ENCODE peak calls at places on chromosome 12, in five cellular contexts. H is colonic mucosa, B is suprapubic skin, K is neural crest cell, S is mesothelial cell of epicardium. U is an unnamed sample.

GRCh38 chr12:58557646-58558045 is 362.7 kb downstream of the LRIG3 start:
- DNase-seq in K (no peak), B (no peak), S (no peak), H (no peak), U (no peak)

GRCh38 chr12:126369487-126370463 is 1304.5 kb downstream of the AACS start:
- DNase-seq in S (no peak), K (no peak), B (no peak), H (no peak), U (no peak)

GRCh38 chr12:1050059-1050707 is 59.2 kb downstream of the ERC1 start:
- DNase-seq in S (no peak), B (no peak), H (no peak), K (no peak), U (no peak)

GRCh38 chr12:116662612-116663144 is 75.2 kb downstream of the SPRING1 start:
- DNase-seq in B (no peak), H (peak), K (peak), S (no peak), U (no peak)

GRCh38 chr12:129959889-129960288 is 56.1 kb upstream of the TMEM132D start:
- DNase-seq in B (no peak), K (no peak), H (no peak), S (no peak), U (no peak)

GRCh38 chr12:89999699-90000505 is 291.3 kb upstream of the ATP2B1 start:
- DNase-seq in B (no peak), H (no peak), S (no peak), K (no peak), U (no peak)

GRCh38 chr12:123492290-123492689 is 34.4 kb downstream of the SNRNP35 start:
- DNase-seq in K (no peak), S (no peak), H (no peak), B (no peak), U (no peak)

GRCh38 chr12:52415870-52416750 is 10.0 kb upstream of the KRT82 start:
- DNase-seq in B (no peak), H (peak), S (no peak), K (no peak), U (no peak)

GRCh38 chr12:87995581-87996178 is 33.5 kb downstream of the C12orf50 start:
- DNase-seq in H (peak), K (peak), B (no peak), S (peak), U (no peak)

GRCh38 chr12:61810486-61810885 is 449.7 kb upstream of the USP15 start:
- DNase-seq in S (no peak), H (no peak), B (no peak), K (no peak), U (no peak)

GRCh38 chr12:12671850-12672660 is 23.9 kb downstream of the GPR19 start:
- DNase-seq in H (no peak), B (no peak), S (no peak), K (no peak), U (no peak)

GRCh38 chr12:69024413-69024812 is 91.4 kb upstream of the CPM start:
- DNase-seq in S (no peak), H (peak), K (no peak), B (peak), U (no peak)

GRCh38 chr12:103657331-103657730 is 70.3 kb downstream of the STAB2 start:
- DNase-seq in K (no peak), H (no peak), S (no peak), B (no peak), U (no peak)

GRCh38 chr12:53966070-53966384 is 6.9 kb upstream of the HOXC11 start:
- DNase-seq in K (no peak), H (no peak), S (no peak), B (no peak), U (no peak)

GRCh38 chr12:29073631-29074239 is 75.3 kb upstream of the FAR2 start:
- DNase-seq in H (peak), B (no peak), S (no peak), K (peak), U (no peak)

GRCh38 chr12:87274594-87275245 is 754.5 kb downstream of the C12orf50 start:
- DNase-seq in H (no peak), B (no peak), K (no peak), S (no peak), U (no peak)

GRCh38 chr12:100138048-100138907 is 4.4 kb downstream of the BLTP3B start:
- DNase-seq in S (no peak), H (no peak), B (no peak), K (no peak), U (no peak)

GRCh38 chr12:237026-237815 is 23.3 kb upstream of the SLC6A12 start:
- DNase-seq in H (peak), B (no peak), K (no peak), S (no peak), U (no peak)

GRCh38 chr12:75479963-75480461 is 543 bp upstream of the GLIPR1 start:
- DNase-seq in B (no peak), K (no peak), H (no peak), S (no peak), U (no peak)

GRCh38 chr12:110555509-110556406 is 27.4 kb downstream of the PPTC7 start:
- DNase-seq in H (no peak), K (no peak), S (no peak), B (no peak), U (no peak)

GRCh38 chr12:114913871-114914801 is 230.2 kb upstream of the TBX3 start:
- DNase-seq in K (no peak), H (no peak), S (no peak), B (no peak), U (no peak)

GRCh38 chr12:6199531-6200265 is 502 bp upstream of the CD9 start:
- DNase-seq in B (no peak), K (no peak), S (no peak), H (peak), U (no peak)

GRCh38 chr12:93766371-93766770 is 89.2 kb downstream of the CRADD start:
- DNase-seq in H (no peak), K (no peak), B (no peak), S (no peak), U (no peak)

GRCh38 chr12:93767524-93767863 is 90.3 kb downstream of the CRADD start:
- DNase-seq in S (no peak), H (no peak), K (no peak), B (no peak), U (no peak)

GRCh38 chr12:93763746-93764147 is 86.6 kb downstream of the CRADD start:
- DNase-seq in B (no peak), S (no peak), H (no peak), K (no peak), U (no peak)

GRCh38 chr12:93762912-93763311 is 85.7 kb downstream of the CRADD start:
- DNase-seq in B (no peak), H (no peak), K (no peak), S (no peak), U (no peak)

DNA sequence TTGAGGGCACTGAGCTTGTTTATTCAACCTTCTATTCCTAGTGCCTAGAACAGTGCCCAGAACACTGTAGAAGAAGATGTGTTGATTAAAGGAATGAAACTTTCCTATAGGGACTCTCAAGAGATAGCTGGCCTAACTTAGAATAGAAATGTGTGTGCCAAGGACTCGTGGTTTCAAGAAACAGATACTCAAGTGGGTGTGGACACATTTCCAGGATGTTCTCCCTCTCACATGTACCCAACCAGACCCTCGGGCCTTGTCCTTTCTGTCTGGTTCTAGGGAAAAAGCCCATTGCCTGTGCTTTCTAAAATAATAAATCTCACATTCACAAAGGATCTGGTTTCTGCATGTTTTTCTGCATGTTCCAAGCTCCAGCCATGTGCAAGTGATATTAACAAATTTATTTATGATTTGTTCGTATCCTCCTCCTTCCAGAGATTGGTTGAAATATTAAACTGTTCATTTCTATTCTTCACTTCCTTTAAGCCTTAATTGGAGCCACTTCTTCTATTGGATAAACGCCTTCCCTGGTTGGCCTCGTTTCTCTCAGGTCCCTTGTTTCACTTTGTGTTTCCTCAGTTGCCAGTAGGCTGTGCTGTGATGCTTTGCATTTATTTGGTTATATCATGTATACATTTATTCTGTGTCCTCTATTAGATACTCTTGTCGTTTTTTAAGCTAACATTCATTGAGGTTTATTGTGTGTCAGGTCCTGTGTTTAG is 89.8 kb downstream of the CRADD start:
- DNase-seq in H (peak), K (no peak), B (no peak), S (no peak), U (no peak)
- TF ChIP-seq CTCF in H (peak), K (peak), B (peak), S (no peak), U (peak)

DNA sequence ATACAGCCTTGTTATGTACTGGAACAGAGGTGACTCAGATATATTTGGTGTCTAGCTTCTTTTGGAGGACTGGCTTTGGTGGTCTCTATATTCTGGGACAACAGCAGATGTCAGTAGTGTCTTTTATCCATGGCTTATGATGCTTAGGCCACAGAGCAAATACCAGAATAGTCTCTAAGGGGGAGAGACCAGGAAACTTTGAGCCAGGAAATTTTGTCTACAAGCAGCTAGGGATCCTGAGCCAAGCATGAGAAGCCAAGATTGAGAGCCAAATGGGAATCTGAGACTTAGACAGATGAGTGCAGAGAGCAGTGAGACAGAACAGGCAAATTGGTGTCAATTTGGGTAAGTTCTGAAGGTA is 28.4 kb upstream of the PTPRR start:
- DNase-seq in B (no peak), H (no peak), K (no peak), S (no peak), U (no peak)
- TF ChIP-seq CTCF in B (no peak), H (no peak), K (no peak), S (no peak), U (no peak)

GRCh38 chr12:26187429-26187828 is 7.9 kb upstream of the SSPN start:
- DNase-seq in H (no peak), B (no peak), K (no peak), S (no peak), U (no peak)
- TF ChIP-seq CTCF in H (no peak), B (no peak), K (no peak), S (no peak), U (no peak)

GRCh38 chr12:96094201-96094600 is 58.8 kb upstream of the LTA4H start:
- DNase-seq in K (no peak), B (no peak), H (no peak), S (no peak), U (no peak)

GRCh38 chr12:96093543-96094196 is 58.3 kb upstream of the LTA4H start:
- DNase-seq in K (no peak), S (no peak), H (no peak), B (no peak), U (no peak)

GRCh38 chr12:96091833-96092232 is 56.4 kb upstream of the LTA4H start:
- DNase-seq in S (no peak), H (no peak), K (no peak), B (no peak), U (no peak)
- TF ChIP-seq CTCF in S (no peak), H (no peak), K (no peak), B (no peak), U (no peak)

GRCh38 chr12:50201987-50202521 is 34.9 kb upstream of the CERS5 start:
- DNase-seq in K (no peak), B (no peak), H (peak), S (no peak), U (no peak)

GRCh38 chr12:50200507-50201273 is 33.5 kb upstream of the CERS5 start:
- DNase-seq in H (no peak), K (no peak), B (no peak), S (no peak), U (no peak)

GRCh38 chr12:50203691-50204090 is 36.5 kb upstream of the CERS5 start:
- DNase-seq in S (no peak), H (no peak), B (no peak), K (no peak), U (no peak)

GRCh38 chr12:50207424-50207823 is 40.3 kb upstream of the CERS5 start:
- DNase-seq in B (no peak), H (no peak), K (no peak), S (no peak), U (no peak)

DNA sequence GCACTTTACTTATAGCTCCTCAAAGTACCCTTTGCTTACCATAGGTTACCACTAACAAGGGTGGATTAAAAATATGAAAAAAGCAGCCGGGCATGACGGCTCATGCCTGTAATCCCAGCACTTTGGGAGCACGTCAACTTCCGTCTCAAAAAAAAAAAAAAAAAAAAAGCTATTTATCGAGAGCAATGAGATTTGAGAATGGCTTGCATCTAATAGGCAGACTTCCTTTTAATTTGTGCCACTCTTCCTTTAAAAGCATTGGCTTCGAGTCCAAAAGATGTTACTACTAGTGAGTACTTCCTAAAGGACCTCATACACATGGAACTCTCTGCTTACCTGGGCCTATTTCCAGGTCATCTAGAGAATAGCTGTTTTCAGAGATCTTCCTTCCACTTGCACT is 38.5 kb upstream of the CERS5 start:
- DNase-seq in S (no peak), K (no peak), H (no peak), B (no peak), U (no peak)
- TF ChIP-seq CTCF in S (no peak), K (no peak), H (no peak), B (no peak), U (no peak)

DNA sequence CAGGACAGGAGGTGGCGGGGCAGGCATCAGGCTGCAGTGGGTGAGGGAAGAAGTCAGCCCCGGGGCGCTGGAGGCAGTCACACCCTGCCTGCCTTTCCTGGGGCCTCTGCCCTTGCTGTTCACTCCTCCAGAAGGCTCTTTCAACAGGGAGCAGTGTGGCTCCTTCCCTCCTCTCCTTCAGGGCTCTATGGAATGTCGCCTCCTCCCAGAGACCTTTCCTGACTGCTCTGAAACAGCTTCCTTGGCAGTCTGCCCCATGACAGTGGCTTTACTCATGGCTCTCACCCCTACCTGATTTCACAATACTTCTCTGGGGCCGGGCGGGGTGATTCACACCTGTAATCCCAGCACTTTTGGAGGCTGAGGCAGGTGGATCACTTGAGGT is 7.1 kb downstream of the RHOF start:
- DNase-seq in K (no peak), S (no peak), H (peak), B (peak), U (peak)
- TF ChIP-seq CTCF in K (no peak), S (no peak), H (no peak), B (no peak), U (no peak)